ENCODE peak calls at places on chromosomes 16 and 17, in four cellular contexts. T, J, M and P are unnamed samples.

GRCh38 chr16:80614908-80615696 is 74.3 kb downstream of the DYNLRB2 start:
- DNase-seq in T (no peak), J (peak), M (peak), P (no peak)

GRCh38 chr16:90046122-90046970 is 27.1 kb upstream of the DBNDD1 start:
- DNase-seq in T (no peak), J (no peak), M (no peak), P (peak)

GRCh38 chr16:86501989-86502855 is 8.1 kb upstream of the FOXF1 start:
- DNase-seq in T (no peak), J (no peak), M (no peak), P (no peak)

GRCh38 chr16:87233928-87234327 is 83.3 kb downstream of the C16orf95 start:
- DNase-seq in T (no peak), J (peak), M (no peak), P (no peak)

GRCh38 chr16:47072158-47072557 is 71.6 kb downstream of the NETO2 start:
- DNase-seq in T (no peak), J (no peak), M (no peak), P (no peak)

GRCh38 chr17:77637807-77638182 is 320.7 kb upstream of the TNRC6C start:
- DNase-seq in T (no peak), J (peak), M (no peak), P (no peak)

GRCh38 chr17:17959520-17960361 is 12.5 kb downstream of the TOM1L2 start:
- DNase-seq in T (no peak), J (peak), M (no peak), P (no peak)

GRCh38 chr17:29628619-29629018 is 5.9 kb upstream of the CORO6 start:
- DNase-seq in T (no peak), J (no peak), M (no peak), P (no peak)

GRCh38 chr17:13016881-13017622 is 775 bp downstream of the ELAC2 start:
- DNase-seq in T (no peak), J (no peak), M (peak), P (no peak)

GRCh38 chr16:735982-736453 is 4.8 kb downstream of the CIAO3 start:
- DNase-seq in T (no peak), J (no peak), M (no peak), P (no peak)

GRCh38 chr17:10107320-10108165 is 90.9 kb downstream of the GAS7 start:
- DNase-seq in T (no peak), J (no peak), M (no peak), P (no peak)

GRCh38 chr16:74825016-74825415 is 50.4 kb upstream of the FA2H start:
- DNase-seq in T (no peak), J (no peak), M (no peak), P (no peak)

GRCh38 chr16:23464196-23464595 is 11.2 kb upstream of the COG7 start:
- DNase-seq in T (no peak), J (no peak), M (no peak), P (no peak)

GRCh38 chr16:12639044-12639443 is 164.6 kb downstream of the CPPED1 start:
- DNase-seq in T (no peak), J (peak), M (peak), P (no peak)

GRCh38 chr16:77457046-77457445 is 22.2 kb upstream of the ADAMTS18 start:
- DNase-seq in T (no peak), J (peak), M (no peak), P (no peak)

GRCh38 chr17:66619196-66619595 is 215.7 kb upstream of the CACNG5 start:
- DNase-seq in T (no peak), J (no peak), M (no peak), P (no peak)

GRCh38 chr17:40450175-40450574 is 6.9 kb downstream of the IGFBP4 start:
- DNase-seq in T (no peak), J (no peak), M (peak), P (no peak)

GRCh38 chr16:74226361-74226979 is 70.1 kb upstream of the PSMD7 start:
- DNase-seq in T (no peak), J (peak), M (peak), P (no peak)

GRCh38 chr17:15457723-15458094 is 9.7 kb downstream of the CDRT4 start:
- DNase-seq in T (no peak), J (no peak), M (no peak), P (no peak)

GRCh38 chr17:4899341-4900230 is at the start of gene C17orf107:
- DNase-seq in T (peak), J (peak), M (peak), P (peak)

GRCh38 chr17:35588196-35588920 is 1.2 kb downstream of the AP2B1 start:
- DNase-seq in T (no peak), J (peak), M (peak), P (no peak)

GRCh38 chr16:2008009-2008526 is 1.6 kb downstream of the ZNF598 start:
- DNase-seq in T (no peak), J (peak), M (peak), P (no peak)

GRCh38 chr16:14378131-14378551 is 251.9 kb downstream of the PARN start:
- DNase-seq in T (no peak), J (peak), M (peak), P (no peak)

GRCh38 chr16:5042574-5043171 is 8.9 kb upstream of the NAGPA start:
- DNase-seq in T (no peak), J (peak), M (no peak), P (no peak)

GRCh38 chr16:2178321-2179106 is 17.9 kb downstream of the CASKIN1 start:
- DNase-seq in T (no peak), J (peak), M (no peak), P (no peak)

GRCh38 chr17:82300228-82300627 is 17.2 kb downstream of the CD7 start:
- DNase-seq in T (no peak), J (no peak), M (no peak), P (no peak)

GRCh38 chr17:37737971-37738370 is 6.9 kb downstream of the HNF1B start:
- DNase-seq in T (no peak), J (peak), M (no peak), P (no peak)

GRCh38 chr16:13935408-13935807 is 15.5 kb downstream of the ERCC4 start:
- DNase-seq in T (no peak), J (no peak), M (no peak), P (no peak)

GRCh38 chr16:87832137-87832527 is 37.2 kb downstream of the SLC7A5 start:
- DNase-seq in T (no peak), J (no peak), M (no peak), P (no peak)

GRCh38 chr17:47733047-47733413 is at the start of gene TBX21:
- DNase-seq in T (peak), J (no peak), M (peak), P (peak)
- TF ChIP-seq CTCF in T (peak), J (peak), M (no peak), P (peak)

GRCh38 chr17:67810464-67810863 is 14.8 kb upstream of the BPTF start:
- DNase-seq in T (no peak), J (no peak), M (no peak), P (no peak)
- TF ChIP-seq CTCF in T (no peak), J (no peak), M (no peak), P (no peak)

GRCh38 chr17:78840780-78841611 is at the start of gene USP36:
- DNase-seq in T (peak), J (peak), M (peak), P (peak)
- TF ChIP-seq CTCF in T (no peak), J (no peak), M (no peak), P (peak)

DNA sequence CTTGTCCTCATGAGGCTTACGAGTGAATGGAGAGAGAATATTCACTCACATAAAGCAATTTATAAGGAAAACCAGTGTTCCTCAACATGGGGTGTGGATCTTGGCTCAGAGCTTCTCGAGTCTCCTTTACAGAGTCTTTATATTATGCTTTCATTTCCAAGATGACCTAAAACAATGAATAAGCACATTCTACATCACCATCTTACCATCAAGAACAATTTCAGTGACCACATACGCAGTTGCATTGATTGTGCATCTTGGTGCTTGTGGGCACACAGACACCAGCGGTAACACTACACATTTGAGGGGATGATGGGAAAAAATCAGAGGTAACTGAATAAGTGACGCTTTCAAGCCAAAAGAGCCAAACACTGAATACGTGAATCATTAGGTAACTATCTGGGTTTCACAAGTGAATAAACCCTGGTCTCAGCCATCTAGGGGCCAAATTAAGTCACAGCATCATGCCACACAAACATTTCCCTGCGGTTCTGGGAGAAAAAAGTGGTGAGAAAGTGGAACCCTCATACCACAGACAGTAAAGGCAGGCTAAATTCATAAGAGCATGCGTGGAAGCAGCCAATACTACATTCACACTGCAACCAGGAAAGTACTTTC is 9.4 kb downstream of the CWC25 start:
- DNase-seq in T (no peak), J (peak), M (peak), P (no peak)
- TF ChIP-seq CTCF in T (no peak), J (peak), M (no peak), P (no peak)

GRCh38 chr17:51734976-51735375 is 423.5 kb downstream of the CA10 start:
- DNase-seq in T (no peak), J (no peak), M (no peak), P (no peak)

GRCh38 chr17:51731941-51732722 is 426.4 kb downstream of the CA10 start:
- DNase-seq in T (no peak), J (no peak), M (no peak), P (no peak)

GRCh38 chr17:51733166-51733565 is 425.3 kb downstream of the CA10 start:
- DNase-seq in T (no peak), J (no peak), M (no peak), P (no peak)

GRCh38 chr17:51739245-51739886 is 419.1 kb downstream of the CA10 start:
- DNase-seq in T (no peak), J (no peak), M (no peak), P (no peak)

DNA sequence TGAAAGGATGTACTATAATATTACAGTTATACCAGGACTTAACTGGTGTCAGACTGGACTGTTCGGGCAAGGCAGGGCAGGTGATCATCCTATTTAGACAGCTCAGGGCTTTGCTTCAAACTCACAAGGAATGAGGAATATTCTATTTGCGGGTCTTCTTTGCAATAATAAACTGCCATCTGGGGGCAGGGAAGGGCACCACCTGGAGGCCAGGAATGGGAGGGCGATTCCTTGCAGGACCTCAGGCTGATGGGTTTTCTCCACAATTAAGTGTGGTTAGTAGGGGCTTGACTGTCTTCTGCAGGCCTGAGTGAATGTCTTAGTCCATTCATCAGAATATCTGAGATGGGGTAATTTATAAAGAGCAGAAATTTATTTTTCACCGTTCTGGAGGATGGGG is 424.1 kb downstream of the CA10 start:
- DNase-seq in T (no peak), J (no peak), M (peak), P (no peak)
- TF ChIP-seq CTCF in T (no peak), J (peak), M (no peak), P (peak)